ENCODE peak calls at places on chromosomes 1 and 21, in nine cellular contexts. One of them, this sample, is unnamed.

GRCh38 chr1:171984850-171985485 is 143.7 kb downstream of the DNM3 start:
- DNase-seq in chondrocyte: no peak
- DNase-seq in NAMALWA: peak; percentile 71
- DNase-seq in MCF 10A: peak; percentile 52
- DNase-seq in astrocyte of the spinal cord: peak; percentile 38
- DNase-seq in NCI-H2107: no peak
- DNase-seq in adrenal gland: no peak
- DNase-seq in GM12892: no peak
- DNase-seq in stimulated activated CD4-positive, alpha-beta T cell treated with anti-CD3 and anti-CD28 coated beads, Interleukin-15, amount 100 ng/mL, for 24 hours: no peak
- DNase-seq in this sample: peak; percentile 78

GRCh38 chr1:224786533-224787249 is 142.8 kb upstream of the DNAH14 start:
- DNase-seq in chondrocyte: no peak
- DNase-seq in NAMALWA: no peak
- DNase-seq in MCF 10A: peak; percentile 27
- DNase-seq in astrocyte of the spinal cord: peak; percentile 70
- DNase-seq in NCI-H2107: no peak
- DNase-seq in adrenal gland: no peak
- DNase-seq in GM12892: no peak
- DNase-seq in stimulated activated CD4-positive, alpha-beta T cell treated with anti-CD3 and anti-CD28 coated beads, Interleukin-15, amount 100 ng/mL, for 24 hours: no peak
- DNase-seq in this sample: peak; percentile 37

GRCh38 chr1:205199931-205200299 is 11.6 kb downstream of the DSTYK start:
- DNase-seq in chondrocyte: no peak
- DNase-seq in NAMALWA: no peak
- DNase-seq in MCF 10A: no peak
- DNase-seq in astrocyte of the spinal cord: no peak
- DNase-seq in NCI-H2107: no peak
- DNase-seq in adrenal gland: no peak
- DNase-seq in GM12892: no peak
- DNase-seq in stimulated activated CD4-positive, alpha-beta T cell treated with anti-CD3 and anti-CD28 coated beads, Interleukin-15, amount 100 ng/mL, for 24 hours: peak; percentile 50
- DNase-seq in this sample: no peak

GRCh38 chr1:201172999-201173610 is 17.5 kb upstream of the IGFN1 start:
- DNase-seq in chondrocyte: no peak
- DNase-seq in NAMALWA: no peak
- DNase-seq in MCF 10A: peak; percentile 69
- DNase-seq in astrocyte of the spinal cord: no peak
- DNase-seq in NCI-H2107: no peak
- DNase-seq in adrenal gland: no peak
- DNase-seq in GM12892: no peak
- DNase-seq in stimulated activated CD4-positive, alpha-beta T cell treated with anti-CD3 and anti-CD28 coated beads, Interleukin-15, amount 100 ng/mL, for 24 hours: peak; percentile 24
- DNase-seq in this sample: peak; percentile 58

GRCh38 chr1:182752077-182752826 is 37.3 kb upstream of the NPL start:
- DNase-seq in chondrocyte: no peak
- DNase-seq in NAMALWA: no peak
- DNase-seq in MCF 10A: no peak
- DNase-seq in astrocyte of the spinal cord: peak; percentile 94
- DNase-seq in NCI-H2107: no peak
- DNase-seq in adrenal gland: no peak
- DNase-seq in GM12892: no peak
- DNase-seq in stimulated activated CD4-positive, alpha-beta T cell treated with anti-CD3 and anti-CD28 coated beads, Interleukin-15, amount 100 ng/mL, for 24 hours: no peak
- DNase-seq in this sample: no peak

GRCh38 chr1:97562096-97562495 is 358.7 kb downstream of the DPYD start:
- DNase-seq in chondrocyte: no peak
- DNase-seq in NAMALWA: no peak
- DNase-seq in MCF 10A: no peak
- DNase-seq in astrocyte of the spinal cord: no peak
- DNase-seq in NCI-H2107: no peak
- DNase-seq in adrenal gland: no peak
- DNase-seq in GM12892: no peak
- DNase-seq in stimulated activated CD4-positive, alpha-beta T cell treated with anti-CD3 and anti-CD28 coated beads, Interleukin-15, amount 100 ng/mL, for 24 hours: no peak
- DNase-seq in this sample: no peak

GRCh38 chr1:43418858-43419257 is 29.2 kb downstream of the SZT2 start:
- DNase-seq in chondrocyte: no peak
- DNase-seq in NAMALWA: no peak
- DNase-seq in MCF 10A: no peak
- DNase-seq in astrocyte of the spinal cord: no peak
- DNase-seq in NCI-H2107: no peak
- DNase-seq in adrenal gland: no peak
- DNase-seq in GM12892: no peak
- DNase-seq in stimulated activated CD4-positive, alpha-beta T cell treated with anti-CD3 and anti-CD28 coated beads, Interleukin-15, amount 100 ng/mL, for 24 hours: no peak
- DNase-seq in this sample: no peak

GRCh38 chr1:208335386-208335785 is 91.2 kb upstream of the PLXNA2 start:
- DNase-seq in chondrocyte: no peak
- DNase-seq in NAMALWA: no peak
- DNase-seq in MCF 10A: no peak
- DNase-seq in astrocyte of the spinal cord: no peak
- DNase-seq in NCI-H2107: no peak
- DNase-seq in adrenal gland: no peak
- DNase-seq in GM12892: no peak
- DNase-seq in stimulated activated CD4-positive, alpha-beta T cell treated with anti-CD3 and anti-CD28 coated beads, Interleukin-15, amount 100 ng/mL, for 24 hours: no peak
- DNase-seq in this sample: no peak

GRCh38 chr1:179169616-179170467 is 59.6 kb downstream of the ABL2 start:
- DNase-seq in chondrocyte: no peak
- DNase-seq in NAMALWA: no peak
- DNase-seq in MCF 10A: peak; percentile 83
- DNase-seq in astrocyte of the spinal cord: peak; percentile 72
- DNase-seq in NCI-H2107: no peak
- DNase-seq in adrenal gland: no peak
- DNase-seq in GM12892: no peak
- DNase-seq in stimulated activated CD4-positive, alpha-beta T cell treated with anti-CD3 and anti-CD28 coated beads, Interleukin-15, amount 100 ng/mL, for 24 hours: no peak
- DNase-seq in this sample: peak; percentile 64

GRCh38 chr1:41461790-41462679 is 22.4 kb downstream of the EDN2 start:
- DNase-seq in chondrocyte: no peak
- DNase-seq in NAMALWA: no peak
- DNase-seq in MCF 10A: no peak
- DNase-seq in astrocyte of the spinal cord: no peak
- DNase-seq in NCI-H2107: no peak
- DNase-seq in adrenal gland: no peak
- DNase-seq in GM12892: no peak
- DNase-seq in stimulated activated CD4-positive, alpha-beta T cell treated with anti-CD3 and anti-CD28 coated beads, Interleukin-15, amount 100 ng/mL, for 24 hours: no peak
- DNase-seq in this sample: no peak

GRCh38 chr1:23393706-23394105 is 24.1 kb upstream of the ZNF436 start:
- DNase-seq in chondrocyte: no peak
- DNase-seq in NAMALWA: no peak
- DNase-seq in MCF 10A: no peak
- DNase-seq in astrocyte of the spinal cord: peak; percentile 83
- DNase-seq in NCI-H2107: no peak
- DNase-seq in adrenal gland: peak; percentile 93
- DNase-seq in GM12892: no peak
- DNase-seq in stimulated activated CD4-positive, alpha-beta T cell treated with anti-CD3 and anti-CD28 coated beads, Interleukin-15, amount 100 ng/mL, for 24 hours: no peak
- DNase-seq in this sample: peak; percentile 4

GRCh38 chr1:39177641-39178040 is 26.9 kb upstream of the MACF1 start:
- DNase-seq in chondrocyte: no peak
- DNase-seq in NAMALWA: no peak
- DNase-seq in MCF 10A: no peak
- DNase-seq in astrocyte of the spinal cord: no peak
- DNase-seq in NCI-H2107: no peak
- DNase-seq in adrenal gland: no peak
- DNase-seq in GM12892: no peak
- DNase-seq in stimulated activated CD4-positive, alpha-beta T cell treated with anti-CD3 and anti-CD28 coated beads, Interleukin-15, amount 100 ng/mL, for 24 hours: no peak
- DNase-seq in this sample: no peak

GRCh38 chr1:13892671-13893325 is 192.8 kb downstream of the PRDM2 start:
- DNase-seq in chondrocyte: no peak
- DNase-seq in NAMALWA: no peak
- DNase-seq in MCF 10A: no peak
- DNase-seq in astrocyte of the spinal cord: no peak
- DNase-seq in NCI-H2107: no peak
- DNase-seq in adrenal gland: no peak
- DNase-seq in GM12892: peak; percentile 13
- DNase-seq in stimulated activated CD4-positive, alpha-beta T cell treated with anti-CD3 and anti-CD28 coated beads, Interleukin-15, amount 100 ng/mL, for 24 hours: peak; percentile 3
- DNase-seq in this sample: no peak

GRCh38 chr1:212030936-212031528 is 4.3 kb downstream of the INTS7 start:
- DNase-seq in chondrocyte: no peak
- DNase-seq in NAMALWA: no peak
- DNase-seq in MCF 10A: peak; percentile 99
- DNase-seq in astrocyte of the spinal cord: peak; percentile 89
- DNase-seq in NCI-H2107: no peak
- DNase-seq in adrenal gland: peak; percentile 44
- DNase-seq in GM12892: no peak
- DNase-seq in stimulated activated CD4-positive, alpha-beta T cell treated with anti-CD3 and anti-CD28 coated beads, Interleukin-15, amount 100 ng/mL, for 24 hours: no peak
- DNase-seq in this sample: peak; percentile 88

GRCh38 chr21:34911360-34911759 is 137.7 kb downstream of the RUNX1 start:
- DNase-seq in chondrocyte: no peak
- DNase-seq in NAMALWA: peak; percentile 37
- DNase-seq in MCF 10A: no peak
- DNase-seq in astrocyte of the spinal cord: no peak
- DNase-seq in NCI-H2107: no peak
- DNase-seq in adrenal gland: no peak
- DNase-seq in GM12892: no peak
- DNase-seq in stimulated activated CD4-positive, alpha-beta T cell treated with anti-CD3 and anti-CD28 coated beads, Interleukin-15, amount 100 ng/mL, for 24 hours: no peak
- DNase-seq in this sample: no peak

GRCh38 chr1:200767326-200767725 is 28.6 kb downstream of the CAMSAP2 start:
- DNase-seq in chondrocyte: no peak
- DNase-seq in NAMALWA: no peak
- DNase-seq in MCF 10A: peak; percentile 31
- DNase-seq in astrocyte of the spinal cord: no peak
- DNase-seq in NCI-H2107: no peak
- DNase-seq in adrenal gland: no peak
- DNase-seq in GM12892: no peak
- DNase-seq in stimulated activated CD4-positive, alpha-beta T cell treated with anti-CD3 and anti-CD28 coated beads, Interleukin-15, amount 100 ng/mL, for 24 hours: no peak
- DNase-seq in this sample: no peak

GRCh38 chr1:205294175-205294913 is 27.2 kb downstream of the NUAK2 start:
- DNase-seq in chondrocyte: no peak
- DNase-seq in NAMALWA: no peak
- DNase-seq in MCF 10A: peak; percentile 97
- DNase-seq in astrocyte of the spinal cord: peak; percentile 80
- DNase-seq in NCI-H2107: no peak
- DNase-seq in adrenal gland: peak; percentile 65
- DNase-seq in GM12892: no peak
- DNase-seq in stimulated activated CD4-positive, alpha-beta T cell treated with anti-CD3 and anti-CD28 coated beads, Interleukin-15, amount 100 ng/mL, for 24 hours: no peak
- DNase-seq in this sample: peak; percentile 87

GRCh38 chr1:911875-912739 is 11.6 kb upstream of the SAMD11 start:
- DNase-seq in chondrocyte: no peak
- DNase-seq in NAMALWA: no peak
- DNase-seq in MCF 10A: no peak
- DNase-seq in astrocyte of the spinal cord: no peak
- DNase-seq in NCI-H2107: no peak
- DNase-seq in adrenal gland: no peak
- DNase-seq in GM12892: no peak
- DNase-seq in stimulated activated CD4-positive, alpha-beta T cell treated with anti-CD3 and anti-CD28 coated beads, Interleukin-15, amount 100 ng/mL, for 24 hours: peak; percentile 1
- DNase-seq in this sample: no peak

GRCh38 chr1:235852887-235853286 is 13.8 kb downstream of the LYST start:
- DNase-seq in chondrocyte: no peak
- DNase-seq in NAMALWA: no peak
- DNase-seq in MCF 10A: no peak
- DNase-seq in astrocyte of the spinal cord: peak; percentile 23
- DNase-seq in NCI-H2107: no peak
- DNase-seq in adrenal gland: no peak
- DNase-seq in GM12892: no peak
- DNase-seq in stimulated activated CD4-positive, alpha-beta T cell treated with anti-CD3 and anti-CD28 coated beads, Interleukin-15, amount 100 ng/mL, for 24 hours: no peak
- DNase-seq in this sample: no peak

GRCh38 chr21:45947296-45947695 is 34.3 kb upstream of the COL6A1 start:
- DNase-seq in chondrocyte: no peak
- DNase-seq in NAMALWA: no peak
- DNase-seq in MCF 10A: no peak
- DNase-seq in astrocyte of the spinal cord: no peak
- DNase-seq in NCI-H2107: no peak
- DNase-seq in adrenal gland: no peak
- DNase-seq in GM12892: no peak
- DNase-seq in stimulated activated CD4-positive, alpha-beta T cell treated with anti-CD3 and anti-CD28 coated beads, Interleukin-15, amount 100 ng/mL, for 24 hours: no peak
- DNase-seq in this sample: no peak

GRCh38 chr1:236073307-236073897 is 8.5 kb upstream of the NID1 start:
- DNase-seq in chondrocyte: no peak
- DNase-seq in NAMALWA: no peak
- DNase-seq in MCF 10A: no peak
- DNase-seq in astrocyte of the spinal cord: no peak
- DNase-seq in NCI-H2107: no peak
- DNase-seq in adrenal gland: no peak
- DNase-seq in GM12892: no peak
- DNase-seq in stimulated activated CD4-positive, alpha-beta T cell treated with anti-CD3 and anti-CD28 coated beads, Interleukin-15, amount 100 ng/mL, for 24 hours: no peak
- DNase-seq in this sample: no peak